ENCODE peak calls at places on chromosomes 7 and 10, in nine cellular contexts. N, V, X, T, Y, G, I, Z and H are unnamed samples.

GRCh38 chr10:74855027-74855426 is 28.6 kb downstream of the KAT6B start:
- DNase-seq in N (no peak), V (no peak), X (no peak), T (no peak), Y (no peak), G (peak; percentile 58), I (no peak), Z (no peak), H (no peak)

GRCh38 chr7:50614721-50615518 is 49.7 kb upstream of the DDC start:
- DNase-seq in N (peak; percentile 10), V (no peak), X (no peak), T (no peak), Y (no peak), G (no peak), I (no peak), Z (no peak), H (no peak)

GRCh38 chr7:28975987-28976386 is 17.9 kb upstream of the TRIL start:
- DNase-seq in N (no peak), V (no peak), X (no peak), T (no peak), Y (no peak), G (no peak), I (no peak), Z (no peak), H (no peak)

GRCh38 chr7:526474-527034 is 6.9 kb upstream of the PDGFA start:
- DNase-seq in N (no peak), V (no peak), X (no peak), T (no peak), Y (no peak), G (peak; percentile 34), I (no peak), Z (no peak), H (no peak)

GRCh38 chr10:103715430-103715829 is 139.9 kb downstream of the SH3PXD2A start:
- DNase-seq in N (no peak), V (no peak), X (no peak), T (no peak), Y (no peak), G (no peak), I (peak; percentile 95), Z (no peak), H (no peak)

GRCh38 chr10:18737236-18737635 is 78.0 kb downstream of the ARL5B start:
- DNase-seq in N (no peak), V (no peak), X (no peak), T (no peak), Y (no peak), G (no peak), I (peak; percentile 55), Z (no peak), H (no peak)

GRCh38 chr10:103884681-103885139 is 29.3 kb upstream of the SH3PXD2A start:
- DNase-seq in N (peak; percentile 30), V (no peak), X (peak; percentile 56), T (no peak), Y (peak; percentile 52), G (peak; percentile 82), I (peak; percentile 82), Z (no peak), H (peak; percentile 53)

GRCh38 chr10:60821661-60822060 is 43.4 kb downstream of the CDK1 start:
- DNase-seq in N (no peak), V (no peak), X (no peak), T (no peak), Y (no peak), G (no peak), I (no peak), Z (no peak), H (no peak)

GRCh38 chr7:152462995-152463713 is 27.4 kb upstream of the KMT2C start:
- DNase-seq in N (no peak), V (no peak), X (no peak), T (no peak), Y (no peak), G (peak; percentile 83), I (peak; percentile 35), Z (no peak), H (no peak)

GRCh38 chr10:97780991-97781540 is 9.3 kb upstream of the SFRP5 start:
- DNase-seq in N (no peak), V (no peak), X (no peak), T (no peak), Y (no peak), G (no peak), I (no peak), Z (no peak), H (no peak)

GRCh38 chr10:44995914-44996633 is 4.6 kb upstream of the ZNF22 start:
- DNase-seq in N (no peak), V (no peak), X (no peak), T (no peak), Y (no peak), G (no peak), I (peak; percentile 29), Z (no peak), H (peak; percentile 69)

GRCh38 chr10:84290235-84290634 is 38.2 kb upstream of the CCSER2 start:
- DNase-seq in N (no peak), V (no peak), X (no peak), T (no peak), Y (no peak), G (no peak), I (no peak), Z (no peak), H (no peak)

GRCh38 chr10:91787258-91787657 is 11.0 kb upstream of the TNKS2 start:
- DNase-seq in N (no peak), V (no peak), X (no peak), T (no peak), Y (no peak), G (no peak), I (no peak), Z (no peak), H (no peak)

GRCh38 chr10:8312079-8312478 is 257.6 kb downstream of the GATA3 start:
- DNase-seq in N (no peak), V (peak; percentile 54), X (no peak), T (no peak), Y (no peak), G (no peak), I (no peak), Z (no peak), H (no peak)

GRCh38 chr7:21357146-21358097 is 70.5 kb upstream of the SP4 start:
- DNase-seq in N (no peak), V (no peak), X (no peak), T (no peak), Y (no peak), G (no peak), I (no peak), Z (no peak), H (no peak)

GRCh38 chr7:42982604-42983115 is 50.5 kb downstream of the MRPL32 start:
- DNase-seq in N (no peak), V (no peak), X (no peak), T (no peak), Y (no peak), G (peak; percentile 37), I (no peak), Z (no peak), H (no peak)

GRCh38 chr10:118033905-118034304 is 12.8 kb downstream of the RAB11FIP2 start:
- DNase-seq in N (no peak), V (no peak), X (no peak), T (no peak), Y (no peak), G (no peak), I (no peak), Z (no peak), H (no peak)

GRCh38 chr7:11709240-11709639 is 122.8 kb downstream of the THSD7A start:
- DNase-seq in N (no peak), V (no peak), X (no peak), T (no peak), Y (no peak), G (no peak), I (no peak), Z (no peak), H (no peak)

GRCh38 chr7:51019231-51019844 is 236.6 kb upstream of the GRB10 start:
- DNase-seq in N (no peak), V (no peak), X (no peak), T (no peak), Y (no peak), G (no peak), I (peak; percentile 56), Z (no peak), H (no peak)

GRCh38 chr7:143369678-143370651 is 7.5 kb upstream of the FAM131B start:
- DNase-seq in N (no peak), V (no peak), X (no peak), T (no peak), Y (no peak), G (peak; percentile 87), I (no peak), Z (no peak), H (no peak)

GRCh38 chr7:92680458-92680857 is 90.3 kb upstream of the FAM133B start:
- DNase-seq in N (no peak), V (no peak), X (no peak), T (no peak), Y (no peak), G (no peak), I (no peak), Z (no peak), H (no peak)

GRCh38 chr7:89777499-89777898 is 376.8 kb upstream of the STEAP1 start:
- DNase-seq in N (no peak), V (no peak), X (no peak), T (no peak), Y (no peak), G (no peak), I (no peak), Z (no peak), H (no peak)

GRCh38 chr10:123389520-123389919 is 235.3 kb downstream of the BUB3 start:
- DNase-seq in N (no peak), V (no peak), X (no peak), T (no peak), Y (no peak), G (no peak), I (no peak), Z (no peak), H (no peak)

GRCh38 chr10:133012573-133013359 is 70.4 kb upstream of the CFAP46 start:
- DNase-seq in N (no peak), V (no peak), X (no peak), T (no peak), Y (no peak), G (no peak), I (no peak), Z (no peak), H (no peak)

GRCh38 chr7:19557726-19558470 is 150.9 kb downstream of the POLR1F start:
- DNase-seq in N (no peak), V (no peak), X (no peak), T (no peak), Y (no peak), G (no peak), I (no peak), Z (no peak), H (no peak)

GRCh38 chr7:102306916-102307677 is 20.4 kb downstream of the SH2B2 start:
- DNase-seq in N (no peak), V (peak; percentile 48), X (peak; percentile 83), T (no peak), Y (no peak), G (peak; percentile 61), I (peak; percentile 35), Z (no peak), H (no peak)

GRCh38 chr10:86113983-86114382 is 252.6 kb downstream of the GRID1 start:
- DNase-seq in N (no peak), V (no peak), X (no peak), T (no peak), Y (no peak), G (no peak), I (no peak), Z (no peak), H (no peak)

GRCh38 chr10:26887611-26888215 is 27.0 kb upstream of the ABI1 start:
- DNase-seq in N (no peak), V (no peak), X (no peak), T (no peak), Y (no peak), G (no peak), I (peak; percentile 12), Z (no peak), H (no peak)